ENCODE peak calls at places on chromosomes 5 and 9, in four cellular contexts. One of them, this sample, is unnamed.

GRCh38 chr5:81626524-81626923 is 124.4 kb downstream of the SSBP2 start:
- DNase-seq in stimulated activated CD8-positive, alpha-beta memory T cell treated with anti-CD3 and anti-CD28 coated beads, Interleukin-7, amount 100 ng/mL, for 48 hours: no peak
- DNase-seq in NCI-H345: no peak
- DNase-seq in cerebellar cortex: no peak
- DNase-seq in this sample: no peak

GRCh38 chr9:91246842-91247241 is 114.9 kb downstream of the AUH start:
- DNase-seq in NCI-H345: no peak
- DNase-seq in stimulated activated CD8-positive, alpha-beta memory T cell treated with anti-CD3 and anti-CD28 coated beads, Interleukin-7, amount 100 ng/mL, for 48 hours: no peak
- DNase-seq in cerebellar cortex: no peak
- DNase-seq in this sample: no peak

GRCh38 chr5:16179936-16180788 is 571 bp upstream of the MARCHF11 start:
- DNase-seq in stimulated activated CD8-positive, alpha-beta memory T cell treated with anti-CD3 and anti-CD28 coated beads, Interleukin-7, amount 100 ng/mL, for 48 hours: no peak
- DNase-seq in cerebellar cortex: no peak
- DNase-seq in NCI-H345: no peak
- DNase-seq in this sample: no peak

GRCh38 chr5:166936351-166936750 is 1355.1 kb upstream of the WWC1 start:
- DNase-seq in cerebellar cortex: no peak
- DNase-seq in stimulated activated CD8-positive, alpha-beta memory T cell treated with anti-CD3 and anti-CD28 coated beads, Interleukin-7, amount 100 ng/mL, for 48 hours: no peak
- DNase-seq in NCI-H345: no peak
- DNase-seq in this sample: no peak

GRCh38 chr5:168701641-168702040 is 122.5 kb upstream of the PANK3 start:
- DNase-seq in stimulated activated CD8-positive, alpha-beta memory T cell treated with anti-CD3 and anti-CD28 coated beads, Interleukin-7, amount 100 ng/mL, for 48 hours: no peak
- DNase-seq in NCI-H345: no peak
- DNase-seq in cerebellar cortex: peak; percentile 93
- DNase-seq in this sample: peak; percentile 9

GRCh38 chr5:151523335-151523734 is 67.8 kb downstream of the FAT2 start:
- DNase-seq in stimulated activated CD8-positive, alpha-beta memory T cell treated with anti-CD3 and anti-CD28 coated beads, Interleukin-7, amount 100 ng/mL, for 48 hours: peak; percentile 5
- DNase-seq in cerebellar cortex: peak; percentile 77
- DNase-seq in NCI-H345: peak; percentile 19
- DNase-seq in this sample: peak; percentile 0

GRCh38 chr9:129206401-129206800 is 28.3 kb upstream of the IER5L start:
- DNase-seq in NCI-H345: no peak
- DNase-seq in cerebellar cortex: no peak
- DNase-seq in stimulated activated CD8-positive, alpha-beta memory T cell treated with anti-CD3 and anti-CD28 coated beads, Interleukin-7, amount 100 ng/mL, for 48 hours: no peak
- DNase-seq in this sample: no peak

GRCh38 chr9:107119294-107119693 is 163.8 kb upstream of the RAD23B start:
- DNase-seq in stimulated activated CD8-positive, alpha-beta memory T cell treated with anti-CD3 and anti-CD28 coated beads, Interleukin-7, amount 100 ng/mL, for 48 hours: no peak
- DNase-seq in NCI-H345: no peak
- DNase-seq in cerebellar cortex: no peak
- DNase-seq in this sample: peak; percentile 42

GRCh38 chr5:87850843-87851242 is 417.8 kb downstream of the TMEM161B start:
- DNase-seq in stimulated activated CD8-positive, alpha-beta memory T cell treated with anti-CD3 and anti-CD28 coated beads, Interleukin-7, amount 100 ng/mL, for 48 hours: no peak
- DNase-seq in NCI-H345: no peak
- DNase-seq in cerebellar cortex: no peak
- DNase-seq in this sample: no peak

GRCh38 chr9:89922099-89922498 is 317.3 kb downstream of the GADD45G start:
- DNase-seq in cerebellar cortex: peak; percentile 46
- DNase-seq in NCI-H345: no peak
- DNase-seq in stimulated activated CD8-positive, alpha-beta memory T cell treated with anti-CD3 and anti-CD28 coated beads, Interleukin-7, amount 100 ng/mL, for 48 hours: no peak
- DNase-seq in this sample: no peak